ENCODE peak calls at places on chromosomes 6 and 20, in six cellular contexts. One of them, this sample, is unnamed.

GRCh38 chr20:53737404-53738038 is 143.9 kb upstream of the ZNF217 start:
- DNase-seq in stimulated activated CD8-positive, alpha-beta memory T cell treated with anti-CD3 and anti-CD28 coated beads, Interleukin-2, amount 100 ng/mL, for 48 hours: no peak
- DNase-seq in fibroblast of mammary gland: peak
- DNase-seq in glutamatergic neuron: no peak
- DNase-seq in KBM-7: peak
- DNase-seq in hepatic stellate cell: no peak
- DNase-seq in this sample: peak

GRCh38 chr20:14065774-14066173 is 70.5 kb downstream of the MACROD2 start:
- DNase-seq in hepatic stellate cell: no peak
- DNase-seq in stimulated activated CD8-positive, alpha-beta memory T cell treated with anti-CD3 and anti-CD28 coated beads, Interleukin-2, amount 100 ng/mL, for 48 hours: no peak
- DNase-seq in fibroblast of mammary gland: no peak
- DNase-seq in glutamatergic neuron: no peak
- DNase-seq in KBM-7: no peak
- DNase-seq in this sample: no peak

GRCh38 chr20:25360631-25361286 is 29.9 kb downstream of the ABHD12 start:
- DNase-seq in stimulated activated CD8-positive, alpha-beta memory T cell treated with anti-CD3 and anti-CD28 coated beads, Interleukin-2, amount 100 ng/mL, for 48 hours: no peak
- DNase-seq in fibroblast of mammary gland: peak
- DNase-seq in KBM-7: peak
- DNase-seq in glutamatergic neuron: no peak
- DNase-seq in hepatic stellate cell: peak
- DNase-seq in this sample: peak

GRCh38 chr6:20377623-20378265 is 23.9 kb upstream of the E2F3 start:
- DNase-seq in fibroblast of mammary gland: peak
- DNase-seq in glutamatergic neuron: no peak
- DNase-seq in hepatic stellate cell: peak
- DNase-seq in KBM-7: no peak
- DNase-seq in stimulated activated CD8-positive, alpha-beta memory T cell treated with anti-CD3 and anti-CD28 coated beads, Interleukin-2, amount 100 ng/mL, for 48 hours: no peak
- DNase-seq in this sample: no peak

GRCh38 chr20:62550087-62550565 is 74.3 kb upstream of the GATA5 start:
- DNase-seq in stimulated activated CD8-positive, alpha-beta memory T cell treated with anti-CD3 and anti-CD28 coated beads, Interleukin-2, amount 100 ng/mL, for 48 hours: no peak
- DNase-seq in glutamatergic neuron: no peak
- DNase-seq in KBM-7: no peak
- DNase-seq in fibroblast of mammary gland: no peak
- DNase-seq in hepatic stellate cell: no peak
- DNase-seq in this sample: no peak

GRCh38 chr6:132969188-132969587 is 154.8 kb downstream of the RPS12 start:
- DNase-seq in stimulated activated CD8-positive, alpha-beta memory T cell treated with anti-CD3 and anti-CD28 coated beads, Interleukin-2, amount 100 ng/mL, for 48 hours: no peak
- DNase-seq in fibroblast of mammary gland: peak
- DNase-seq in glutamatergic neuron: no peak
- DNase-seq in hepatic stellate cell: no peak
- DNase-seq in KBM-7: no peak
- DNase-seq in this sample: no peak

GRCh38 chr6:91098006-91098405 is 511.1 kb upstream of the MAP3K7 start:
- DNase-seq in KBM-7: no peak
- DNase-seq in hepatic stellate cell: no peak
- DNase-seq in stimulated activated CD8-positive, alpha-beta memory T cell treated with anti-CD3 and anti-CD28 coated beads, Interleukin-2, amount 100 ng/mL, for 48 hours: no peak
- DNase-seq in glutamatergic neuron: no peak
- DNase-seq in fibroblast of mammary gland: no peak
- DNase-seq in this sample: no peak

GRCh38 chr6:50116797-50117542 is 67.2 kb upstream of the DEFB112 start:
- DNase-seq in fibroblast of mammary gland: no peak
- DNase-seq in KBM-7: no peak
- DNase-seq in glutamatergic neuron: no peak
- DNase-seq in hepatic stellate cell: no peak
- DNase-seq in stimulated activated CD8-positive, alpha-beta memory T cell treated with anti-CD3 and anti-CD28 coated beads, Interleukin-2, amount 100 ng/mL, for 48 hours: no peak
- DNase-seq in this sample: no peak

GRCh38 chr6:36442083-36442670 is 477 bp downstream of the PXT1 start:
- DNase-seq in stimulated activated CD8-positive, alpha-beta memory T cell treated with anti-CD3 and anti-CD28 coated beads, Interleukin-2, amount 100 ng/mL, for 48 hours: no peak
- DNase-seq in fibroblast of mammary gland: no peak
- DNase-seq in KBM-7: no peak
- DNase-seq in glutamatergic neuron: no peak
- DNase-seq in hepatic stellate cell: no peak
- DNase-seq in this sample: no peak

GRCh38 chr6:2877057-2877882 is 25.8 kb downstream of the SERPINB9 start:
- DNase-seq in KBM-7: no peak
- DNase-seq in fibroblast of mammary gland: peak
- DNase-seq in hepatic stellate cell: no peak
- DNase-seq in stimulated activated CD8-positive, alpha-beta memory T cell treated with anti-CD3 and anti-CD28 coated beads, Interleukin-2, amount 100 ng/mL, for 48 hours: no peak
- DNase-seq in glutamatergic neuron: no peak
- DNase-seq in this sample: no peak

GRCh38 chr6:115932481-115932880 is 128.2 kb downstream of the FRK start:
- DNase-seq in hepatic stellate cell: no peak
- DNase-seq in stimulated activated CD8-positive, alpha-beta memory T cell treated with anti-CD3 and anti-CD28 coated beads, Interleukin-2, amount 100 ng/mL, for 48 hours: no peak
- DNase-seq in glutamatergic neuron: no peak
- DNase-seq in KBM-7: no peak
- DNase-seq in fibroblast of mammary gland: peak
- DNase-seq in this sample: no peak

GRCh38 chr20:60035-60918 is 27.2 kb upstream of the DEFB125 start:
- DNase-seq in stimulated activated CD8-positive, alpha-beta memory T cell treated with anti-CD3 and anti-CD28 coated beads, Interleukin-2, amount 100 ng/mL, for 48 hours: no peak
- DNase-seq in KBM-7: no peak
- DNase-seq in glutamatergic neuron: no peak
- DNase-seq in fibroblast of mammary gland: no peak
- DNase-seq in hepatic stellate cell: no peak
- DNase-seq in this sample: no peak

GRCh38 chr6:41392249-41392648 is 56.8 kb downstream of the NCR2 start:
- DNase-seq in KBM-7: peak
- DNase-seq in hepatic stellate cell: no peak
- DNase-seq in glutamatergic neuron: no peak
- DNase-seq in stimulated activated CD8-positive, alpha-beta memory T cell treated with anti-CD3 and anti-CD28 coated beads, Interleukin-2, amount 100 ng/mL, for 48 hours: no peak
- DNase-seq in fibroblast of mammary gland: no peak
- DNase-seq in this sample: peak

GRCh38 chr20:38843346-38843745 is 37.8 kb downstream of the PPP1R16B start:
- DNase-seq in KBM-7: no peak
- DNase-seq in fibroblast of mammary gland: no peak
- DNase-seq in glutamatergic neuron: no peak
- DNase-seq in hepatic stellate cell: no peak
- DNase-seq in stimulated activated CD8-positive, alpha-beta memory T cell treated with anti-CD3 and anti-CD28 coated beads, Interleukin-2, amount 100 ng/mL, for 48 hours: peak
- DNase-seq in this sample: no peak

This sample was measured in NB4.